ENCODE peak calls at places on chromosomes 11 and 22, in six cellular contexts. B, R, T, U, X and Z are unnamed samples.

GRCh38 chr22:36258750-36259619 is 6.1 kb downstream of the APOL1 start:
- DNase-seq in T (no peak), B (peak), R (peak), X (no peak), U (no peak), Z (no peak)

GRCh38 chr22:31496735-31497146 is 405 bp downstream of the SFI1 start:
- DNase-seq in X (no peak), B (no peak), R (no peak), T (no peak), U (peak), Z (no peak)

GRCh38 chr11:78231962-78232459 is 43.3 kb downstream of the USP35 start:
- DNase-seq in T (no peak), U (peak), R (no peak), B (no peak), X (peak), Z (no peak)

GRCh38 chr11:120867988-120868387 is 155.9 kb upstream of the TBCEL start:
- DNase-seq in B (no peak), U (no peak), X (no peak), R (no peak), T (no peak), Z (no peak)

GRCh38 chr11:1917523-1918435 is 1.7 kb upstream of the TNNT3 start:
- DNase-seq in T (peak), U (no peak), X (no peak), R (peak), B (no peak), Z (no peak)

GRCh38 chr11:110059706-110060430 is 33.3 kb upstream of the ZC3H12C start:
- DNase-seq in B (no peak), R (no peak), T (no peak), U (no peak), X (peak), Z (no peak)

GRCh38 chr22:27284314-27284713 is 517.2 kb downstream of the MN1 start:
- DNase-seq in R (no peak), T (no peak), X (no peak), U (no peak), B (no peak), Z (no peak)

GRCh38 chr11:77079666-77080065 is 12.9 kb downstream of the CAPN5 start:
- DNase-seq in X (no peak), T (no peak), R (no peak), U (no peak), B (no peak), Z (no peak)

GRCh38 chr11:87083029-87083428 is 45.3 kb downstream of the TMEM135 start:
- DNase-seq in R (no peak), B (no peak), U (no peak), T (no peak), X (no peak), Z (no peak)

GRCh38 chr11:78256962-78257361 is 68.2 kb downstream of the USP35 start:
- DNase-seq in X (peak), T (peak), R (peak), U (peak), B (no peak), Z (peak)

GRCh38 chr22:25700996-25701815 is 40.8 kb upstream of the MYO18B start:
- DNase-seq in R (no peak), B (no peak), T (no peak), X (peak), U (no peak), Z (no peak)

GRCh38 chr11:110797453-110797852 is 85.2 kb upstream of the ARHGAP20 start:
- DNase-seq in X (no peak), B (no peak), U (peak), T (no peak), R (no peak), Z (no peak)

GRCh38 chr22:17407643-17408042 is 38.4 kb downstream of the CECR2 start:
- DNase-seq in B (no peak), R (no peak), T (no peak), U (no peak), X (no peak), Z (no peak)